ENCODE peak calls at places on chromosome X, in four cellular contexts. C is WTC11, B is K562, I is HepG2. H is an unnamed sample.

GRCh38 chrX:129700536-129700935 is 38.2 kb upstream of the XPNPEP2 start:
- DNase-seq in C (no peak), B (no peak), I (no peak), H (no peak)

GRCh38 chrX:70134116-70134477 is 850 bp downstream of the IGBP1 start:
- DNase-seq in C (no peak), B (peak; percentile 25), I (peak; percentile 3), H (peak; percentile 12)

GRCh38 chrX:17521871-17522693 is 147.1 kb downstream of the NHS start:
- DNase-seq in C (peak; percentile 38), B (peak; percentile 11), I (no peak), H (peak; percentile 45)

GRCh38 chrX:30308263-30309138 is 689 bp downstream of the NR0B1 start:
- DNase-seq in C (peak; percentile 42), B (no peak), I (no peak), H (peak; percentile 12)

GRCh38 chrX:152165033-152165743 is 26.8 kb upstream of the MAGEA10 start:
- DNase-seq in C (no peak), B (peak; percentile 46), I (no peak), H (no peak)

GRCh38 chrX:46407036-46407752 is 138.0 kb downstream of the ZNF674 start:
- DNase-seq in C (no peak), B (no peak), I (no peak), H (no peak)

GRCh38 chrX:40931921-40932320 is 153.3 kb upstream of the USP9X start:
- DNase-seq in C (no peak), B (no peak), I (no peak), H (no peak)

GRCh38 chrX:24306430-24306829 is 7.4 kb downstream of the SUPT20HL2 start:
- DNase-seq in C (no peak), B (no peak), I (peak; percentile 21), H (no peak)

GRCh38 chrX:24231169-24231568 is 81.6 kb downstream of the ZFX start:
- DNase-seq in C (no peak), B (peak; percentile 38), I (no peak), H (no peak)

GRCh38 chrX:44980883-44981282 is 107.9 kb downstream of the KDM6A start:
- DNase-seq in C (no peak), B (no peak), I (no peak), H (no peak)

GRCh38 chrX:130097507-130098201 is 12.6 kb downstream of the ELF4 start:
- DNase-seq in C (peak; percentile 16), B (peak; percentile 56), I (peak; percentile 50), H (no peak)

GRCh38 chrX:15515931-15516330 is 15.3 kb downstream of the BMX start:
- DNase-seq in C (no peak), B (peak; percentile 57), I (no peak), H (no peak)

GRCh38 chrX:82092307-82092706 is 890.4 kb downstream of the SH3BGRL start:
- DNase-seq in C (no peak), B (no peak), I (no peak), H (no peak)

GRCh38 chrX:27599928-27600327 is 9.8 kb downstream of the DCAF8L2 start:
- DNase-seq in C (no peak), B (no peak), I (peak; percentile 0), H (no peak)
- TF ChIP-seq ELF4 in C (no peak), B (no peak), I (no peak), H (no peak)

DNA sequence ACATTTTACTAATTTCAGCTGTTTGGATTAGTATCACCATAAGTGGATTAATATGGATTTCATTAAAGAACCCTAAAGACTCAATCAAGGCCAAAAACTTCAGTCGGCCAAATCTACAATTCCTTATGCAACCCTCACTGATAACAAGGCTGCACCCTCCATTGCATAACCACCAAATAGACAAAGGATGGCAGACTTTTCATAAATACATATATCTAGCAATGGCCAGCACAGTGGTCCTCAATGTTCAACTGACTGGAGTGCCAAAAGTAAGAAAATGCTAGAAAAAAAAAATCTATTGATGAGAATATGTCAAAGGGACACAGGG is 46.6 kb downstream of the MID1IP1 start:
- DNase-seq in C (no peak), B (no peak), I (no peak), H (no peak)
- TF ChIP-seq ELF4 in C (no peak), B (no peak), I (no peak), H (no peak)

GRCh38 chrX:9071031-9071650 is 37.2 kb upstream of the FAM9B start:
- DNase-seq in C (no peak), B (no peak), I (no peak), H (no peak)
- TF ChIP-seq ELF4 in C (no peak), B (no peak), I (no peak), H (no peak)

GRCh38 chrX:124028177-124028576 is 66.7 kb downstream of the STAG2 start:
- DNase-seq in C (no peak), B (no peak), I (no peak), H (no peak)
- TF ChIP-seq ELF4 in C (no peak), B (no peak), I (no peak), H (no peak)

DNA sequence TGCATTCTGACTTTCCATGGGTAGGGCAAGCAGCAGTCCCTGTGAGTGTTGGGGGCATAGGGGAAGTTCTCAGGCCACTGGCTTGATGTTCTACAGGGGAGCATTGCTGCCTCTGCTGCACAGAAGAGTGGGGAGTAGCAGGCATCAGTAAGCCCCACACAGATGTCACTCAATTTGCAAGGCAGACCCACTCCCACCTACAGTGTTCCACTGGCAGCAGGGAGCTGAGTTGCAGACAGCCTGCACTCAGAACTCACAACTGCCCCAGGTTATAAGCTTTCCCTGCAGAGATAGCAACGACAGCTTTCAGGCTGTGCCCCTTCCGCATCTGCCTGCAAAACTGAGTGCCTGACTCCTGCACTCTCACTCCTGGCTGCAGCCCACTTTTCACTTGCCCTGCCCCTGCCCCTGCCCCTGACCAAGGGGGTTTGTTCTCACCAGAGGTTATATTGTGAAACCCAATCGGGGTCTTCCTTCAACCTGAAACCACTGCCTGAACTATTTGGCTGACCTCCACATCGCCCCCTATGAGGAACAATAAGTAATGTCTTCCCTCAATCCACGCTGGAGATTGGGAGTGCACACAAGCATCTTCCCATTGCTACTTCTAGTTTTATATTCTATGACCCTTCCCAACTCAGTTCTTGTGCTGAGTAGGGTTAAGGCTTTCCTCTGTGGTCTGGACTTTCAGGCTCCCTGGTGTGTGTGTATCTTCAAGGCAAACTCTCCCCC is 227.4 kb upstream of the CXorf51B start:
- DNase-seq in C (no peak), B (no peak), I (no peak), H (no peak)
- TF ChIP-seq ELF4 in C (no peak), B (no peak), I (no peak), H (no peak)

GRCh38 chrX:97522307-97522706 is 638.6 kb downstream of the RPA4 start:
- DNase-seq in C (no peak), B (no peak), I (no peak), H (no peak)

GRCh38 chrX:97517763-97518162 is 634.1 kb downstream of the RPA4 start:
- DNase-seq in C (no peak), B (no peak), I (no peak), H (no peak)
- TF ChIP-seq ELF4 in C (no peak), B (no peak), I (no peak), H (no peak)

GRCh38 chrX:1453390-1453783 is 678 bp upstream of the ASMTL start:
- DNase-seq in C (no peak), B (no peak), I (no peak), H (no peak)
- TF ChIP-seq ELF4 in C (no peak), B (no peak), I (no peak), H (no peak)

DNA sequence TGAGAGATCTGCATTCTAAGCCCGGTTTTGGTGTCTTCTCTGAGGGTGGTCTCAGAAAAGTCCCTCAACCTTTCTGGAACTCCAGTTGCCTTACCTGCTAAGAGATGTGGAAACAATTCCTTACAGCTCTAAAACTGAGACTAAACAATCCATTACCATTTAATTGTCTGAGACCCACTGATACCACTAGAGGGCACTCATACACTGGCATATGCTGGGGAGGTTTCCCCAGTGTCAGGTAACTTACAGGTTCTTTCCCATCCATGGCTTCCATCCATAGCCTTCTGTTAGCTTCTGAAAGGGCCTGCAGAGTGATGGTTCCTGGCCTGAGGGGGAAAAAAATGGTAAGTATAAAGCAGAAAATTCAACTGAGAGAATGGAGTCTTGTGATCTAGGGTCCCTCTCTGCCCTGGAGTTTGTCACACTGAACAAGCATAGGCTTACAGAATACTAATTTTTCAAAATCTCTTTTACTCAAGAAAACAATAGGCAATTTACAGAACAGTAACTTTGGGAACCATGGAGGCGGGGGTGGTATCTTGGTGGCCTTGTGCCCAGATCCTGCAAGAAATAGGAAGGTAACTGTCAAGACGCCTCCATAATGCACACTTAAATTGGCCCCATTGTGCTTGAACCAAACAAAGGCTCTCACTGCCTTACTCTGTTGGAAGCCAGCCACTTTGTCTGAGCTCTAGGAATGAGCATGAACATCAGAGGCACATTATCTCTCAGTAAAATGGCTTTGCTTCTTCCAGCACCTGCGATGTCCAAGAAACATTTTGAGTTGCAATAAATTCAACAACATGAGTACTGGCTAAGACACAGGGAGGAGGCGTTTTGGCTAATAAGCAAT is 236.1 kb downstream of the OPHN1 start:
- DNase-seq in C (peak; percentile 16), B (peak; percentile 49), I (peak; percentile 31), H (peak; percentile 74)
- TF ChIP-seq ELF4 in C (no peak), B (no peak), I (no peak), H (no peak)

DNA sequence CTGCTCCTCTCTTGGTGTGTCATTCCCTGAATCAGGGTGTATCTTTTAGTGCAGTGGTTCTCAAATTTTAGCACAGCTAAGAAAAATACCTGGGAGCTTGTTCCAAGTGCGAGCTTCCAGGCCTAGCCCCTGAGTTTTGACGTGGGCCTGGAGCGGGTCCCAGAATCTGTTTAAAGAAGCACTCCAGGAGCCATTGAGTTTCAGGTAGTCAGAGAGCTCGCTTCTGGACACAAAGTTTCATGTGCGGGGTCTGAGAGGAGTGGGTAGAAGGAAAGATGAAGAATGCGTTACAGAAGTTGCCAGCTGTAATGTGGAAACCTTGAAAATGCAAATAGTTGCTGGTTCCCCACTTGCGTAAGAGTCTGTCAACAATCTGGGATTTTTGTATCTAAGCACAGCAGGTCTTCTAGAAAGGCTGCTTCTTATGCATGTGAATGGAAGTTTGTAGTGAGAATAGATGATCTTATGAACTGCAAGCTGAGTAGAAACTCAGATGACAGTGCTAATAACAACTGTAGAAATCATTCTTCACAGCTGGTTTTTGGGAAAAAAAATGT is 77.5 kb upstream of the CLCN4 start:
- DNase-seq in C (no peak), B (no peak), I (peak; percentile 20), H (no peak)
- TF ChIP-seq ELF4 in C (no peak), B (no peak), I (no peak), H (no peak)

DNA sequence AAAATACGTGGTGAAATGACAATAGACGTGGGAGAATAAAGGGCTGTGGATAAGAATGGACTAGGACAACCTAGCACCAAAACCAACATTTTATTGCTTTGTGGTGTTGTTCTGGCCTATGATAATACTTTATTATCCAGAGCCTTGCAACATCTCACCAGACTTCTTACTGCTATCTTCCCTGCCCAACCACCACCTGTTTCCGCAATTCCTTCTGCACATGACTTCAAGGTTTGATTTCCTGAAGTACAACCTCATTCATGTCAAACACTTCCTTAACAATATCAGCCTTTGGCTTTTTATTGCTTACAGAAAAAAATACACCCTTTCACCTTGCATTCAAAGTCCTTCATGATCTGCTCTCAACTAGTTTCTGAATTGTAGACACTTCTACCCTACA is 84.8 kb downstream of the RTL3 start:
- DNase-seq in C (no peak), B (no peak), I (no peak), H (no peak)
- TF ChIP-seq ELF4 in C (no peak), B (no peak), I (no peak), H (no peak)

H was measured in HEK293T.